ENCODE peak calls at places on chromosomes 7 and 10, in six cellular contexts. C is heart left ventricle, S is GM04503, E is HEK293T, F is non-pigmented ciliary epithelial cell, D is cardiac fibroblast. B is an unnamed sample.

GRCh38 chr7:34308595-34308994 is 349.4 kb upstream of the NPSR1 start:
- DNase-seq in E (no peak), F (no peak), S (no peak), C (no peak), D (no peak), B (no peak)

GRCh38 chr10:79065853-79066252 is 2.9 kb upstream of the ZMIZ1 start:
- DNase-seq in E (no peak), D (no peak), S (no peak), F (no peak), C (peak), B (no peak)

GRCh38 chr10:60444494-60445064 is 54.9 kb upstream of the ANK3 start:
- DNase-seq in F (no peak), C (no peak), S (no peak), D (peak), E (no peak), B (no peak)

GRCh38 chr10:89163265-89163995 is 43.7 kb downstream of the CH25H start:
- DNase-seq in F (no peak), C (no peak), S (no peak), E (no peak), D (peak), B (peak)

GRCh38 chr10:67772894-67773511 is 65.0 kb downstream of the DNAJC12 start:
- DNase-seq in E (no peak), D (no peak), F (no peak), C (no peak), S (no peak), B (no peak)

GRCh38 chr10:16814081-16814480 is 3.1 kb downstream of the RSU1 start:
- DNase-seq in C (no peak), D (no peak), S (no peak), E (no peak), F (no peak), B (no peak)

GRCh38 chr7:79515358-79515757 is 61.9 kb upstream of the MAGI2 start:
- DNase-seq in D (no peak), E (no peak), S (no peak), C (no peak), F (no peak), B (no peak)

GRCh38 chr10:43868952-43869351 is 220.3 kb upstream of the ZNF32 start:
- DNase-seq in C (no peak), D (no peak), E (no peak), F (no peak), S (no peak), B (no peak)

GRCh38 chr10:102434251-102434913 is 2.0 kb upstream of the CUEDC2 start:
- DNase-seq in E (no peak), S (no peak), D (peak), F (no peak), C (no peak), B (no peak)

GRCh38 chr7:43018446-43018845 is 86.3 kb downstream of the MRPL32 start:
- DNase-seq in E (no peak), D (no peak), F (no peak), C (no peak), S (no peak), B (no peak)

GRCh38 chr10:102669206-102670064 is 25.2 kb downstream of the TRIM8 start:
- DNase-seq in C (no peak), D (no peak), F (no peak), E (peak), S (no peak), B (no peak)

GRCh38 chr10:114413398-114413797 is 9.1 kb upstream of the AFAP1L2 start:
- DNase-seq in S (no peak), D (peak), F (no peak), E (no peak), C (peak), B (no peak)

GRCh38 chr7:129798616-129799349 is 154.0 kb downstream of the UBE2H start:
- DNase-seq in F (no peak), E (no peak), C (no peak), S (no peak), D (no peak), B (no peak)

GRCh38 chr7:155297517-155298287 is at the start of gene INSIG1:
- DNase-seq in S (peak), D (peak), C (peak), F (no peak), E (peak), B (peak)

GRCh38 chr7:90530263-90530662 is 60.8 kb downstream of the PTTG1IP2 start:
- DNase-seq in E (no peak), F (peak), S (peak), D (peak), C (no peak), B (no peak)

GRCh38 chr7:157990878-157991250 is 596.8 kb downstream of the PTPRN2 start:
- DNase-seq in F (no peak), E (no peak), S (no peak), D (no peak), C (no peak), B (no peak)

GRCh38 chr7:119482209-119482608 is 790.8 kb upstream of the KCND2 start:
- DNase-seq in D (peak), F (no peak), E (peak), S (no peak), C (no peak), B (no peak)

GRCh38 chr7:20331912-20332317 is 1.2 kb downstream of the ITGB8 start:
- DNase-seq in E (no peak), S (no peak), F (no peak), C (no peak), D (no peak), B (no peak)

GRCh38 chr10:72800000-72800740 is 93.4 kb upstream of the OIT3 start:
- DNase-seq in E (peak), S (no peak), C (no peak), D (peak), F (no peak), B (no peak)

GRCh38 chr7:84314263-84314662 is 119.7 kb upstream of the SEMA3A start:
- DNase-seq in S (no peak), D (no peak), E (no peak), C (no peak), F (no peak), B (no peak)

GRCh38 chr7:55425141-55425752 is 60.1 kb downstream of the LANCL2 start:
- DNase-seq in C (no peak), F (no peak), S (no peak), E (no peak), D (no peak), B (no peak)

GRCh38 chr10:22634606-22635467 is 79.5 kb downstream of the PIP4K2A start:
- DNase-seq in E (no peak), D (no peak), F (no peak), C (no peak), S (no peak), B (no peak)

GRCh38 chr10:3068968-3069737 is 1.8 kb downstream of the PFKP start:
- DNase-seq in F (no peak), C (peak), S (no peak), D (peak), E (no peak), B (no peak)

GRCh38 chr10:71735709-71736569 is 16.4 kb upstream of the C10orf105 start:
- DNase-seq in S (no peak), F (no peak), D (no peak), C (peak), E (no peak), B (no peak)

GRCh38 chr7:47293884-47294568 is 287.9 kb downstream of the TNS3 start:
- DNase-seq in E (no peak), D (peak), C (no peak), F (no peak), S (no peak), B (no peak)

GRCh38 chr10:86087716-86088115 is 278.9 kb downstream of the GRID1 start:
- DNase-seq in D (no peak), E (no peak), S (no peak), C (no peak), F (no peak), B (no peak)